ENCODE peak calls at places on chromosome 5, in four cellular contexts. H, J, Q and D are unnamed samples.

GRCh38 chr5:93611900-93612898 is 29.2 kb downstream of the NR2F1 start:
- DNase-seq in Q (peak; percentile 72), H (no peak), J (no peak), D (no peak)

GRCh38 chr5:168950241-168950951 is 350.5 kb downstream of the SLIT3 start:
- DNase-seq in J (no peak), H (no peak), Q (no peak), D (no peak)

GRCh38 chr5:463952-464351 is 21.0 kb downstream of the EXOC3 start:
- DNase-seq in J (no peak), Q (no peak), H (no peak), D (no peak)

GRCh38 chr5:125148706-125149105 is 402.3 kb upstream of the ZNF608 start:
- DNase-seq in J (no peak), H (no peak), Q (no peak), D (no peak)

GRCh38 chr5:135862744-135863143 is 28.3 kb downstream of the SLC25A48 start:
- DNase-seq in J (no peak), Q (no peak), H (no peak), D (no peak)

GRCh38 chr5:82169892-82170291 is 108.3 kb downstream of the RPS23 start:
- DNase-seq in J (no peak), Q (no peak), H (no peak), D (no peak)

GRCh38 chr5:150114773-150115408 is 28.5 kb upstream of the CSF1R start:
- DNase-seq in H (no peak), J (no peak), Q (peak; percentile 38), D (no peak)

GRCh38 chr5:122153230-122153629 is 23.9 kb downstream of the ZNF474 start:
- DNase-seq in Q (no peak), H (no peak), J (no peak), D (no peak)

GRCh38 chr5:157648275-157648990 is 3.8 kb downstream of the SOX30 start:
- DNase-seq in J (no peak), H (no peak), Q (no peak), D (no peak)

GRCh38 chr5:44663991-44664710 is 144.6 kb upstream of the MRPS30 start:
- DNase-seq in H (no peak), Q (no peak), J (no peak), D (no peak)

GRCh38 chr5:109224276-109224675 is 185.5 kb downstream of the PJA2 start:
- DNase-seq in H (no peak), J (no peak), Q (no peak), D (no peak)

GRCh38 chr5:133957591-133957990 is 10.8 kb downstream of the C5orf15 start:
- DNase-seq in H (no peak), Q (no peak), J (peak; percentile 74), D (no peak)

GRCh38 chr5:127562252-127562651 is 44.8 kb downstream of the PRRC1 start:
- DNase-seq in J (no peak), Q (no peak), H (peak; percentile 23), D (peak; percentile 27)

GRCh38 chr5:67647772-67648171 is 451.2 kb upstream of the CD180 start:
- DNase-seq in J (no peak), H (no peak), Q (no peak), D (no peak)
- TF ChIP-seq SUZ12 in J (no peak), H (no peak), Q (no peak), D (no peak)

GRCh38 chr5:166909926-166910325 is 1381.5 kb upstream of the WWC1 start:
- DNase-seq in J (no peak), H (no peak), Q (no peak), D (no peak)

GRCh38 chr5:166910995-166911394 is 1380.5 kb upstream of the WWC1 start:
- DNase-seq in Q (no peak), J (no peak), H (no peak), D (no peak)

GRCh38 chr5:166909040-166909439 is 1382.4 kb upstream of the WWC1 start:
- DNase-seq in J (no peak), H (no peak), Q (no peak), D (no peak)

GRCh38 chr5:166907314-166907713 is 1384.1 kb upstream of the WWC1 start:
- DNase-seq in Q (no peak), H (no peak), J (no peak), D (no peak)
- TF ChIP-seq SUZ12 in Q (no peak), H (no peak), J (no peak), D (no peak)

GRCh38 chr5:140371356-140372151 is 11.6 kb downstream of the SLC4A9 start:
- DNase-seq in J (no peak), H (no peak), Q (no peak), D (no peak)

GRCh38 chr5:140367631-140368013 is 7.6 kb downstream of the SLC4A9 start:
- DNase-seq in Q (no peak), H (no peak), J (no peak), D (no peak)

GRCh38 chr5:140372971-140373487 is 13.0 kb downstream of the SLC4A9 start:
- DNase-seq in Q (peak; percentile 87), J (no peak), H (peak; percentile 43), D (peak; percentile 77)
- TF ChIP-seq SUZ12 in Q (no peak), J (no peak), H (no peak), D (no peak)

GRCh38 chr5:55773057-55773456 is 35.2 kb downstream of the DDX4 start:
- DNase-seq in H (no peak), Q (no peak), J (no peak), D (no peak)
- TF ChIP-seq SUZ12 in H (no peak), Q (no peak), J (no peak), D (no peak)

GRCh38 chr5:98096155-98096554 is 677.3 kb upstream of the RGMB start:
- DNase-seq in Q (no peak), J (no peak), H (no peak), D (no peak)
- TF ChIP-seq SUZ12 in Q (no peak), J (no peak), H (no peak), D (no peak)

GRCh38 chr5:113526421-113526820 is 12.9 kb downstream of the YTHDC2 start:
- DNase-seq in J (no peak), Q (no peak), H (no peak), D (no peak)

GRCh38 chr5:113523168-113523567 is 9.7 kb downstream of the YTHDC2 start:
- DNase-seq in J (no peak), Q (no peak), H (no peak), D (no peak)

GRCh38 chr5:113527746-113528145 is 14.3 kb downstream of the YTHDC2 start:
- DNase-seq in J (no peak), H (no peak), Q (no peak), D (no peak)

GRCh38 chr5:113520899-113521298 is 7.4 kb downstream of the YTHDC2 start:
- DNase-seq in Q (no peak), H (no peak), J (no peak), D (no peak)

DNA sequence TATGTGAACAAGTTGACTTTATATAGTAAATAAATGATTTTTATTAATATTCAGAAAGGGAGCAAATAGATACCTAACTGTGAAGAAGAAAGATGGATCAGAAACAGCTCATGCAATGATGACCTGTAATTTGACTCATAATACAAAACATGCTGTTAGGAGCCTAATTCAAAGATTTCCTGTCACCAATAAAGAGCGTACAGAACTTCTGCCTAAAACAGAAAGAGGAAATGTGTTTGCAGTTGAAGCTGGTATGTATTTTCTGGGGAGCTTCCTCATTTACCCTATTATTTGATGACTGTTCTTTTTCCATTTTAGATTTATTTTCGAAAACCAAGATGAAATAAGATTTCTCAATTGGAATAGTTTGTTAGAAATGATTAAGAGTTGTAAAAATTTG is 11.4 kb downstream of the YTHDC2 start:
- DNase-seq in H (no peak), J (no peak), Q (no peak), D (no peak)
- TF ChIP-seq SUZ12 in H (no peak), J (no peak), Q (no peak), D (no peak)

GRCh38 chr5:52661903-52662302 is 125.8 kb upstream of the ITGA1 start:
- DNase-seq in J (no peak), H (no peak), Q (no peak), D (no peak)

GRCh38 chr5:52655163-52655562 is 132.6 kb upstream of the ITGA1 start:
- DNase-seq in H (no peak), Q (no peak), J (no peak), D (no peak)

GRCh38 chr5:52658266-52658665 is 129.4 kb upstream of the ITGA1 start:
- DNase-seq in H (no peak), J (no peak), Q (no peak), D (no peak)

GRCh38 chr5:52660621-52661020 is 127.1 kb upstream of the ITGA1 start:
- DNase-seq in H (no peak), J (no peak), Q (no peak), D (no peak)

DNA sequence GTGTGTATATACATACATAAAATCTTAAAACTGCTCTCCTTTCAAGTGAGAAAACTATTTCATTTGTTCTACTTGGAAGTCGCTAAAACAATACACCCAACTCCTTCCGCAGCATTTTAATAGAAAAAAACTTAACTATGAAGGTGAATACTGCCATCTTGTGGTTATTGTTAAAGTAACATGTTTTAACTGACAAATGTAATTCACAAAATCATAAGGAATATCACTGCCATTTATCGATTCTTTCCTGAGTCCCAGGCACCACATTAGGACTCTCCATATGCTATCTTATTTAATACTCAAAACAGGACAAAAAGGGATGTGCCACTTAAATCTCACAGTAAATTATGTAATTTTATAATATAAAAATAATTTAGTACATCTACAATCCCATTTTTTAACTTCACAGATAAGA is 130.5 kb upstream of the ITGA1 start:
- DNase-seq in J (no peak), Q (no peak), H (no peak), D (peak; percentile 22)
- TF ChIP-seq SUZ12 in J (no peak), Q (no peak), H (no peak), D (no peak)

DNA sequence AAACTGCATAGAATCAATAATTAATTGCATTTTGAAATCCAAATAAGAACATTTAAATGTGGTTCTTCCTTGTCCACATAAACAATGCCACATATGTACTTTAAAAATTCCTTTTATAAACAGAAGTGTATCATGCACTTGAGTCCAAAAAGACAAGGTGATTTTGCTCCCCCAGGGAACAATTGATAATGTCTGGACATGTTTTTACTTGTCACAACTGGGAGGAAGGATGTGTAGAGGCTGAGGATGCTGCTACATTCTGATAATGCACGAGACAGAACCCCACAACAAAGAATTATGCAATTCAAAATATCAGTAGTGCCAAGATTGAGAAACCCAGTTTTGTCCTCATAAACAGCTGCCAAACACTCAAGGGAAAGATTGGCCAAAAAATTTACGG is 181.1 kb upstream of the ISL1 start:
- DNase-seq in J (no peak), Q (no peak), H (no peak), D (no peak)
- TF ChIP-seq SUZ12 in J (no peak), Q (no peak), H (no peak), D (no peak)

DNA sequence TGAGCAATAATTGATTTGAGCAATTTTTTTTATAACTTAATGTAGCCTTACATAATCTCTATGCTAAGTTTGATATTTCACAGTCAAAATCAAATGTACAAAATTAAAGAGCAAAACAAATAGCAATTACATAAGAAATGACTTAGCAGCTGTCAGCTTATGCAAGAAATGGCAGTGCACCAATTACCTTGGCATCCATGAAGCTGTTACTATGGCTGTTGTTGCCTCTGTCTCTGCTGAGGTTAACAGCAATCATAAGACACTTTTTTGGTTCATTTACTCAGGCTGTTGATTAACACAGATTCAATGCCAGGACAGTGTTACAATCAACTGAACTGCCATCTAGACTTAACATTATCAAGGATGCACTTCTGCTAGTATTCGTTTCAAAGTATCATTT is 1084.4 kb upstream of the COX7C start:
- DNase-seq in H (no peak), J (no peak), Q (no peak), D (no peak)
- TF ChIP-seq SUZ12 in H (no peak), J (no peak), Q (no peak), D (no peak)

GRCh38 chr5:39697891-39698290 is 273.1 kb upstream of the DAB2 start:
- DNase-seq in Q (no peak), H (no peak), J (no peak), D (no peak)
- TF ChIP-seq SUZ12 in Q (no peak), H (no peak), J (no peak), D (no peak)